ENCODE peak calls at places on chromosomes 7 and 10, in nine cellular contexts. I, Z, M, T, W, D, F, Q and P are unnamed samples.

GRCh38 chr10:118307237-118307636 is 34.9 kb downstream of the FAM204A start:
- DNase-seq in Z (no peak), T (no peak), W (no peak), D (no peak), I (no peak), M (peak; percentile 11), F (no peak), Q (no peak), P (no peak)

GRCh38 chr10:1058017-1058416 is 1.8 kb downstream of the WDR37 start:
- DNase-seq in D (no peak), I (no peak), W (no peak), Q (no peak), T (peak; percentile 40), Z (no peak), M (no peak), F (no peak), P (no peak)

GRCh38 chr10:110016037-110016436 is 8.3 kb downstream of the ADD3 start:
- DNase-seq in Z (no peak), W (no peak), I (no peak), Q (no peak), M (peak; percentile 54), F (no peak), D (no peak), T (no peak), P (no peak)

GRCh38 chr10:14571866-14572507 is 202.7 kb downstream of the FAM107B start:
- DNase-seq in T (no peak), D (no peak), F (peak; percentile 73), Q (no peak), Z (no peak), W (no peak), I (peak; percentile 50), M (peak; percentile 46), P (peak; percentile 63)

GRCh38 chr7:147197006-147197405 is 1080.4 kb downstream of the CNTNAP2 start:
- DNase-seq in I (no peak), D (no peak), F (no peak), M (no peak), T (no peak), Q (no peak), Z (no peak), W (no peak), P (no peak)

GRCh38 chr10:119675483-119676170 is 24.4 kb downstream of the BAG3 start:
- DNase-seq in W (no peak), D (no peak), I (no peak), T (no peak), F (no peak), Q (no peak), Z (no peak), M (no peak), P (no peak)

GRCh38 chr7:101374990-101375389 is 12.3 kb downstream of the COL26A1 start:
- DNase-seq in F (no peak), M (no peak), D (no peak), Z (no peak), Q (no peak), W (no peak), T (no peak), I (no peak), P (no peak)

GRCh38 chr7:155283565-155284194 is 14.0 kb upstream of the INSIG1 start:
- DNase-seq in M (no peak), Z (no peak), T (no peak), Q (no peak), D (no peak), I (peak; percentile 51), W (no peak), F (no peak), P (no peak)

GRCh38 chr10:8405551-8405950 is 351.1 kb downstream of the GATA3 start:
- DNase-seq in F (no peak), Z (no peak), T (no peak), I (no peak), D (no peak), W (no peak), M (peak; percentile 36), Q (no peak), P (no peak)

GRCh38 chr7:136405931-136406777 is 429.0 kb upstream of the MTPN start:
- DNase-seq in F (peak; percentile 46), I (peak; percentile 52), W (peak; percentile 4), D (no peak), Q (no peak), M (peak; percentile 71), T (no peak), Z (no peak), P (peak; percentile 63)

GRCh38 chr7:65820287-65820950 is 52.5 kb upstream of the VKORC1L1 start:
- DNase-seq in T (no peak), F (no peak), I (no peak), D (no peak), W (no peak), Q (no peak), M (peak; percentile 6), Z (no peak), P (no peak)

GRCh38 chr10:78641693-78642092 is 427.1 kb upstream of the ZMIZ1 start:
- DNase-seq in W (no peak), T (no peak), F (no peak), Q (no peak), M (no peak), I (no peak), Z (no peak), D (no peak), P (no peak)

GRCh38 chr10:114334301-114334700 is 70.0 kb downstream of the AFAP1L2 start:
- DNase-seq in Q (no peak), T (no peak), Z (no peak), M (peak; percentile 22), D (no peak), I (no peak), F (no peak), W (no peak), P (no peak)

GRCh38 chr7:6460303-6460702 is 12.5 kb upstream of the DAGLB start:
- DNase-seq in M (no peak), Q (no peak), I (no peak), Z (no peak), D (no peak), W (no peak), T (no peak), F (no peak), P (no peak)

GRCh38 chr7:129969881-129970446 is 17.2 kb upstream of the UBE2H start:
- DNase-seq in M (peak; percentile 78), D (peak; percentile 78), Z (peak; percentile 37), I (no peak), T (no peak), F (peak; percentile 91), W (no peak), Q (no peak), P (peak; percentile 67)

GRCh38 chr7:2621948-2622640 is 9.7 kb upstream of the TTYH3 start:
- DNase-seq in M (peak; percentile 47), W (no peak), I (no peak), Q (no peak), F (peak; percentile 34), D (no peak), Z (no peak), T (peak; percentile 66), P (no peak)

GRCh38 chr10:86876748-86877147 is 80.7 kb downstream of the MMRN2 start:
- DNase-seq in I (no peak), F (no peak), W (no peak), Q (no peak), T (no peak), M (peak; percentile 52), Z (no peak), D (no peak), P (no peak)

GRCh38 chr10:102111276-102111675 is 8.9 kb downstream of the LDB1 start:
- DNase-seq in Z (no peak), I (no peak), T (no peak), D (no peak), W (no peak), Q (no peak), M (no peak), F (no peak), P (no peak)

GRCh38 chr10:124025638-124026336 is 67.6 kb downstream of the CHST15 start:
- DNase-seq in M (peak; percentile 56), D (no peak), I (peak; percentile 51), T (no peak), Q (no peak), Z (no peak), F (no peak), W (no peak), P (no peak)

GRCh38 chr7:155066417-155066950 is 3.6 kb upstream of the HTR5A start:
- DNase-seq in W (no peak), Z (no peak), I (no peak), D (no peak), T (peak; percentile 21), M (peak; percentile 61), F (no peak), Q (no peak), P (peak; percentile 52)

GRCh38 chr10:118531105-118531851 is 64.2 kb downstream of the PRLHR start:
- DNase-seq in T (no peak), I (no peak), F (no peak), Q (peak; percentile 26), D (no peak), W (no peak), Z (no peak), M (no peak), P (no peak)

GRCh38 chr10:121330528-121330927 is 267.7 kb downstream of the FGFR2 start:
- DNase-seq in F (no peak), T (no peak), W (no peak), D (no peak), I (no peak), Q (no peak), Z (no peak), M (no peak), P (no peak)

GRCh38 chr10:10961078-10961477 is 56.6 kb upstream of the CELF2 start:
- DNase-seq in M (no peak), D (no peak), T (no peak), Z (no peak), I (no peak), W (no peak), Q (no peak), F (no peak), P (no peak)

GRCh38 chr7:50534690-50535290 is 30.4 kb downstream of the DDC start:
- DNase-seq in Q (no peak), D (no peak), I (no peak), W (no peak), T (no peak), M (peak; percentile 96), Z (no peak), F (peak; percentile 69), P (peak; percentile 98)

GRCh38 chr10:49074836-49075235 is 40.5 kb downstream of the VSTM4 start:
- DNase-seq in F (no peak), I (no peak), Z (no peak), M (no peak), T (no peak), D (no peak), Q (no peak), W (no peak), P (no peak)

GRCh38 chr7:38294926-38295325 is 21.5 kb upstream of the TARP start:
- DNase-seq in I (no peak), Z (no peak), D (no peak), T (no peak), M (no peak), Q (no peak), W (no peak), F (no peak), P (no peak)

GRCh38 chr7:20033621-20034200 is 183.5 kb downstream of the MACC1 start:
- DNase-seq in F (no peak), I (no peak), W (no peak), D (no peak), Q (no peak), M (peak; percentile 50), Z (no peak), T (no peak), P (peak; percentile 61)

GRCh38 chr7:74372511-74373111 is 81.1 kb upstream of the GTF2IRD1 start:
- DNase-seq in F (no peak), Q (peak; percentile 40), W (no peak), T (peak; percentile 39), D (no peak), M (peak; percentile 29), I (no peak), Z (peak; percentile 38), P (no peak)

GRCh38 chr10:103280505-103280904 is 3.6 kb downstream of the INA start:
- DNase-seq in F (no peak), Q (no peak), Z (no peak), T (no peak), D (no peak), M (no peak), W (no peak), I (no peak), P (no peak)

GRCh38 chr7:144118341-144118740 is 4.6 kb upstream of the OR2A14 start:
- DNase-seq in W (no peak), I (no peak), T (no peak), Z (no peak), D (no peak), Q (no peak), M (no peak), F (no peak), P (no peak)

GRCh38 chr10:44776181-44776580 is 135.0 kb upstream of the TMEM72 start:
- DNase-seq in I (no peak), W (no peak), T (no peak), D (no peak), Q (no peak), Z (no peak), M (no peak), F (no peak), P (no peak)